ENCODE peak calls at places on chromosomes 1 and 21, in eight cellular contexts. Q, G, V, H, X, P, J and Y are unnamed samples.

GRCh38 chr1:246199086-246199485 is 308.0 kb downstream of the SMYD3 start:
- DNase-seq in V (no peak), H (peak; percentile 84), Q (no peak), G (peak; percentile 20), P (no peak), X (no peak), J (no peak), Y (no peak)

GRCh38 chr1:23554481-23555224 is 4.6 kb downstream of the ID3 start:
- DNase-seq in Q (peak; percentile 95), P (peak; percentile 75), V (peak; percentile 82), X (peak; percentile 93), G (peak; percentile 74), H (peak; percentile 91), J (peak; percentile 85), Y (peak; percentile 83)

GRCh38 chr1:247857986-247858356 is 984 bp downstream of the TRIM58 start:
- DNase-seq in G (no peak), P (no peak), X (no peak), H (no peak), J (no peak), V (peak; percentile 20), Q (no peak), Y (no peak)

GRCh38 chr1:95249929-95250328 is 15.9 kb downstream of the RWDD3 start:
- DNase-seq in P (no peak), G (no peak), H (no peak), X (no peak), J (no peak), Q (no peak), V (no peak), Y (no peak)

GRCh38 chr21:33943293-33943692 is 27.7 kb upstream of the ATP5PO start:
- DNase-seq in P (no peak), X (no peak), G (no peak), J (no peak), V (no peak), H (no peak), Q (no peak), Y (no peak)

GRCh38 chr1:52709016-52709415 is 10.9 kb upstream of the COA7 start:
- DNase-seq in Q (no peak), P (no peak), X (no peak), V (no peak), H (no peak), G (no peak), J (no peak), Y (no peak)

GRCh38 chr1:3319874-3320245 is 134.6 kb upstream of the ARHGEF16 start:
- DNase-seq in H (no peak), Q (peak; percentile 43), G (peak; percentile 60), V (peak; percentile 35), J (no peak), P (peak; percentile 52), X (no peak), Y (peak; percentile 81)

GRCh38 chr1:52472384-52472783 is 68.0 kb downstream of the PRPF38A start:
- DNase-seq in P (no peak), X (no peak), G (no peak), V (no peak), Q (no peak), J (no peak), H (no peak), Y (no peak)

GRCh38 chr1:231279081-231279480 is 38.1 kb downstream of the GNPAT start:
- DNase-seq in V (no peak), H (no peak), J (no peak), Q (no peak), G (peak; percentile 45), P (no peak), X (no peak), Y (no peak)

GRCh38 chr21:44012474-44013379 is 618 bp downstream of the TRAPPC10 start:
- DNase-seq in Q (peak; percentile 92), J (peak; percentile 82), G (no peak), V (peak; percentile 77), P (peak; percentile 41), H (peak; percentile 63), X (peak; percentile 40), Y (peak; percentile 78)

GRCh38 chr1:194865367-194865766 is 1679.0 kb upstream of the B3GALT2 start:
- DNase-seq in G (no peak), Q (no peak), V (no peak), P (no peak), H (no peak), J (no peak), X (no peak), Y (no peak)

GRCh38 chr1:20255666-20256065 is 35.0 kb upstream of the VWA5B1 start:
- DNase-seq in V (no peak), H (peak; percentile 50), X (no peak), G (peak; percentile 87), J (no peak), Q (no peak), P (no peak), Y (peak; percentile 7)

GRCh38 chr1:39690943-39691382 is 270 bp downstream of the HPCAL4 start:
- DNase-seq in X (no peak), Q (no peak), V (no peak), P (no peak), H (no peak), J (no peak), G (no peak), Y (no peak)

GRCh38 chr1:240350910-240351331 is 259.2 kb downstream of the FMN2 start:
- DNase-seq in P (no peak), X (no peak), J (no peak), V (no peak), Q (no peak), H (no peak), G (peak; percentile 73), Y (no peak)

GRCh38 chr1:24966724-24967346 is 36.8 kb upstream of the RUNX3 start:
- DNase-seq in V (no peak), J (no peak), H (no peak), Q (no peak), X (no peak), G (peak; percentile 85), P (no peak), Y (no peak)

GRCh38 chr1:15007842-15008241 is 145.7 kb upstream of the TMEM51 start:
- DNase-seq in H (no peak), J (no peak), X (no peak), V (no peak), G (no peak), Q (no peak), P (no peak), Y (no peak)

GRCh38 chr1:232795497-232796068 is 9.6 kb upstream of the MAP10 start:
- DNase-seq in V (no peak), X (no peak), P (no peak), J (no peak), Q (no peak), H (no peak), G (no peak), Y (no peak)

GRCh38 chr1:160779662-160780397 is 16.1 kb upstream of the LY9 start:
- DNase-seq in H (peak; percentile 56), Q (no peak), G (no peak), J (no peak), P (peak; percentile 40), V (no peak), X (no peak), Y (peak; percentile 64)